ENCODE peak calls at places on chromosomes 5 and 9, in ten cellular contexts. R is A549, T is NB4, D is HCT116, U is IMR-90, G is sigmoid colon, C is lower leg skin, V is gastrocnemius medialis, P is endothelial cell of umbilical vein, K is uterus. Q is an unnamed sample.

GRCh38 chr9:29160763-29161353 is 1587.6 kb upstream of the C9orf72 start:
- DNase-seq in R (no peak), T (no peak), D (no peak), U (no peak), G (no peak), C (no peak), V (no peak), P (no peak), K (no peak), Q (no peak)

GRCh38 chr5:11045411-11045810 is 284.4 kb upstream of the DAP start:
- DNase-seq in R (no peak), T (no peak), D (no peak), U (no peak), G (no peak), C (no peak), V (no peak), P (no peak), K (no peak), Q (no peak)

GRCh38 chr9:114430443-114430842 is 42.7 kb upstream of the AKNA start:
- DNase-seq in R (no peak), T (no peak), D (no peak), U (no peak), G (peak; percentile 22), C (no peak), V (no peak), P (no peak), K (no peak), Q (no peak)

GRCh38 chr9:18351216-18351615 is 122.7 kb upstream of the ADAMTSL1 start:
- DNase-seq in R (no peak), T (no peak), D (no peak), U (no peak), G (no peak), C (no peak), V (no peak), P (no peak), K (no peak), Q (no peak)

GRCh38 chr9:125815568-125815967 is 68.4 kb downstream of the PBX3 start:
- DNase-seq in R (no peak), T (no peak), D (peak; percentile 51), U (peak; percentile 34), G (no peak), C (no peak), V (no peak), P (no peak), K (no peak), Q (peak; percentile 17)

GRCh38 chr5:57408714-57409113 is 73.9 kb downstream of the ACTBL2 start:
- DNase-seq in R (no peak), T (no peak), D (no peak), U (peak; percentile 63), G (no peak), C (no peak), V (no peak), P (peak; percentile 6), K (no peak), Q (no peak)

GRCh38 chr9:99092643-99093491 is 12.0 kb upstream of the TGFBR1 start:
- DNase-seq in R (no peak), T (no peak), D (no peak), U (no peak), G (no peak), C (no peak), V (no peak), P (no peak), K (no peak), Q (no peak)

GRCh38 chr9:18726546-18726945 is 252.6 kb downstream of the ADAMTSL1 start:
- DNase-seq in R (no peak), T (no peak), D (no peak), U (peak; percentile 64), G (no peak), C (no peak), V (no peak), P (no peak), K (no peak), Q (no peak)

DNA sequence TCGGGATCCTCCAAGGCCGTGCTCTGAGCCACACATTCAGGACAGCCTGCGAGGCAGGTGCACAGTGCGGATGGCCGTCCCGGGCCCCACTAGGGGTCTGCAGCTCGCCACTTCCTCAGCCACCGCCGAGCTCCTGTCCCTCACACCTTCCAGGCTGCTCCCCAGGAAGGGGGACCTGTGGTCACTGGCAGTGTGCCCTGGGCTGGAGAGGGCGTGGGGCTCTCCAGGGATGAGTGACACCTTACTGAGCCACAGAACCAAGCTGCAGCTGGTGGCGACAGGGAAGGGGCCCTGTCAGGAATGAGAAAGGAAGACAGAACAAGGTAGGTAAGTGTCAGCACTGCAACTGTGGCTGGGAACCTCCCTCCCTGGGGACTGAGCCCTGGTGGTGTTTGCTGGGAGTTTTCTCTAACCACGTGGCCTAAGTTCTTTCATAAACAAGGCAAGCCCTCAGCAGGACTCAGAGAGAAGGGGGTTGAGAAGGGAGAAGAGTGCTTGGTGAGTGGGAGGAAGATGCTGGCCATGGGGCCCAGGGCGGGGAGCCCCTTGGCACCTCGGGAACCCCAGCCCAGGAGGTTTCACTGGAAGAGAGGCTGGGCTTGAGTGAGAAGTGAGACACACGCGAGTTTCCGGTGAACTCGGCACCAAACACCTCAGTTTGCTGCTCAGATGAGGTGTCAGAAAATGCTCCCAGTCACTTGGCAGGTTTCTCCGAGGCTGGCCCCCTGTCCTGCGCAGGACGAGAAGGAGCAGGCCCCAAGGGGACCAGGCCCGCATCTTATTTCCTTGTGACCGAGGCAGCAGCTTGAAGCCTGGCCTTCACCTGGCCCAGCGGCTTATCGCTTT is 5.2 kb downstream of the IL13 start:
- DNase-seq in R (no peak), T (peak; percentile 76), D (no peak), U (peak; percentile 21), G (no peak), C (no peak), V (no peak), P (no peak), K (no peak), Q (no peak)
- TF ChIP-seq POLR2A in R (no peak), T (no peak), D (no peak), U (no peak), G (no peak), C (no peak), V (no peak), P (no peak), K (no peak), Q (no peak)

DNA sequence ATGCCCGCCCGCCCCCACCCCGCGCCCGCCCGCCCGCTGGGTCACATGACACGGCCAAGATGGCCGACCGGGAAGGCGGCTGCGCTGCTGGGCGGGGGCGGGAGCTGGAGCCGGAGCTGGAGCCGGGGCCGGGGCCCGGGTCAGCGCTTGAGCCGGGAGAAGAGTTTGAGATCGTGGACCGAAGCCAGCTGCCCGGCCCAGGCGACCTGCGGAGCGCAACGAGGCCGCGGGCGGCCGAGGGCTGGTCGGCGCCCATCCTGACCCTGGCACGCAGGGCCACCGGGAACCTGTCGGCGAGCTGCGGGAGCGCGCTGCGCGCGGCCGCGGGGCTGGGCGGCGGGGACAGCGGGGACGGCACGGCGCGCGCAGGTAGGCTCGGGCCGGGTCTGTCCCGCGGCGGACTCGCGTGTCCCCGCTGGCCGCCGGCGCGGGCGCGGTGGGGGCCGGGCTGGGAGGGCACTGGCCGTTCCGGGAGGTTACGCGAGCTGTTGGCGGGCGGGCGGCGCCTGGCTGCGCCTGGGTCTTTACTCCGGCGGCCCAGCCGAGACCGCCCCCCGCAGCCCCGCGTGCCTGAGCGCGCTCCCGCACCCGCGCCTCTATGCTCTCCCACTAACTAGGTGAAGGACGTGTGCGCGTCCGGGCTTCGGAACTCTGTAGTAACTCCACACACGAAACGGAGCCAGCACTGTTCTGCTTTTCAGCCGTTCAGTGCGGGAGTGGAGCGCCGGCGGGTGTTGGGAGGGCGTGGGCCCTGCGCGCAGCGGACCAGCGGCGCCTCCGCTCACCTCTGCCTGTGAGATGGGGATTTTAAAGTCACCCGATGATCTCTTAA is at the start of gene RUFY1:
- DNase-seq in R (peak; percentile 81), T (peak; percentile 82), D (peak; percentile 37), U (peak; percentile 74), G (peak; percentile 89), C (peak; percentile 74), V (peak; percentile 72), P (peak; percentile 85), K (peak; percentile 81), Q (peak; percentile 84)
- TF ChIP-seq POLR2A in R (peak; percentile 48), T (peak; percentile 58), D (peak; percentile 62), U (peak; percentile 76), G (peak; percentile 66), C (no peak), V (peak; percentile 94), P (peak; percentile 69), K (peak; percentile 78), Q (peak; percentile 77)

GRCh38 chr5:149452665-149453617 is 73.8 kb upstream of the IL17B start:
- DNase-seq in R (no peak), T (no peak), D (no peak), U (peak; percentile 96), G (peak; percentile 93), C (peak; percentile 53), V (peak; percentile 63), P (peak; percentile 92), K (peak; percentile 83), Q (peak; percentile 78)

GRCh38 chr5:149450199-149450598 is 71.1 kb upstream of the IL17B start:
- DNase-seq in R (no peak), T (no peak), D (no peak), U (peak; percentile 87), G (peak; percentile 93), C (peak; percentile 37), V (peak; percentile 71), P (peak; percentile 96), K (peak; percentile 76), Q (no peak)

GRCh38 chr5:149448831-149449714 is 70.0 kb upstream of the IL17B start:
- DNase-seq in R (no peak), T (peak; percentile 43), D (no peak), U (no peak), G (no peak), C (no peak), V (no peak), P (peak; percentile 56), K (no peak), Q (no peak)

GRCh38 chr5:149453618-149454415 is 74.7 kb upstream of the IL17B start:
- DNase-seq in R (no peak), T (no peak), D (no peak), U (no peak), G (no peak), C (no peak), V (no peak), P (no peak), K (no peak), Q (no peak)

DNA sequence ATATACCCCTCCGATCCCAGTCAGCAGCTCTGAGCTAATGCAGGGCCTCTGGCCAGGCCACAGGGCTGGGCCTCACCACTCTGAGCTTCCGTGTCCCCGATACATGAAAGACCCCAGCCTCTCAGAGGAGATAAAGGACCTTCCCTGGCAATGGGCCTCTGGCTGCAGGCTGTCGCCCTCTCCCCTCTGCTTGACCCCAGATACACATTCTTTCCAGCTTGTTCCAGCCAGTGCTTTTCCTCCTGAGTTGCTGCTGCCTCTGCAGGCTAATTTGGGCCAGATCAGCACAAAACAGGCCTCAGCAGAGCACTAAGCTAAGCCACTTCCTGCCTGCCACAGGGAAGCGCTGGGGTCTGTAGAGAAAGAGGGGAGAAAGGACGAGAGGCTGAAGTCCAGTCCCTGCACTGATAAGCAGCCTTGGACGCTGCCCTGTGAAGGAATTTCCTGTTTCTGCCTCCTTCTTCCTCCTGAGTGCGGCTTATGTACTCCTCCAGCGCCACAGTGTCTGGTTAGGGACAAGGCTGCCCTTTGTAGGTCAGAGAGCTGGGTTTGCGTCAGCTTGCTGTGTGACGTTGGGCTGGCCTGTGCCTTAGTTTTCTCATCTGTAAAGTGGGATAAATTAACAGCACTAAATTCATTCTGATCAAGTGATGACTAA is 73.0 kb upstream of the IL17B start:
- DNase-seq in R (no peak), T (peak; percentile 40), D (no peak), U (peak; percentile 53), G (peak; percentile 77), C (no peak), V (no peak), P (peak; percentile 94), K (no peak), Q (no peak)
- TF ChIP-seq POLR2A in R (no peak), T (no peak), D (no peak), U (no peak), G (no peak), C (no peak), V (no peak), P (peak; percentile 45), K (peak; percentile 51), Q (peak; percentile 32)

DNA sequence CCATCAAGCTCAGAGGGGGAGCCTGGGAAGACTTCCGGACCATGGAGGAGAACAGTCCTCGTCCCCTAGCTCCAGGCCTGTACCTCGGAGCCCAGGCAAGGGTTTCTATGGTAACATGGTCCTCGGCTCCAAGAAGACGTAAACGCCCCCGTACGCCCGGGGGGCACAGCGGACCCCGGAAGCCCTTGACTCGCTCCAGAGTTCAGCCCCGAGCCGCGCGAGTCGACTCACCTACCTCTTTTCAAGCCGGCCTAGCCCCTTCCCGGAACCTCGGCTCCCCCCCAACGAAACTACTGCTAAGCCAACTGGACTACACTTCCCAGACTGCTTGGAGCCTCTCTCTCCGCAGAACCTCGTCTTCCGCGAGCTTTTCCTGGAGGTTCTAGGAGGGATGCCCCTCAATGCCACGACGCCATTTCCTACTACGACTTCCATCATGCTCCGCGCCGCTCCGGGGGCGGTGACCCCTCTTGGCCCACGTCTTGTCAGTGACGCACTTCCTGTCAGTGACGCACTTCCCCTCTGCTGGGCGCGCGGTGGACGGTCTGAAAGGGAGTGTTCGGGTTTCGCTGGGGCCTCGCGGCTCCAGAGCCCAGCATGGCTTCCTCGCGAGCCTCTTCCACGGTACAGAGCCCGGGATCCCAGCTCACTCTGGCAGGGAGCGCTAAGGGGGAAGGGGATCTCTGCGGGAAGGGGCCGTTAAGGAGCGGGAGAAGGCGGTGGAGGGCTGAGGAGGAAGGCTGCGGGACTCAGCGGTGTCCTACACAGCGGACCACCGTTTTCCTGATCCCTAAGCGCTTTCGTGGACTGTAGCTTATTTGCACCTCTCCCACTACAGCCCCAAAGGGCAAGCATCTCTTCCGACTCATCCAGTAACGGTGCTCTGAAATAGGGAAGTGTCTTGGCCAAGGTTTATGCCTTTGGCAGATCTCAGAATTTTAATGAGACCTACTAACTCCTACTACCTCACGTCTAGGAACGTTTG is at the start of the genes CDC26 and PRPF4:
- DNase-seq in R (peak; percentile 95), T (peak; percentile 98), D (peak; percentile 95), U (peak; percentile 99), G (peak; percentile 99), C (peak; percentile 96), V (peak; percentile 93), P (peak; percentile 99), K (peak; percentile 97), Q (peak; percentile 82)
- TF ChIP-seq POLR2A in R (peak; percentile 95), T (peak; percentile 98), D (peak; percentile 92), U (peak; percentile 97), G (peak; percentile 97), C (no peak), V (peak; percentile 84), P (peak; percentile 94), K (peak; percentile 77), Q (peak; percentile 90)

Q was measured in H54.